ENCODE peak calls at places on chromosomes 16 and 17, in six cellular contexts. One of them, this sample, is unnamed.

GRCh38 chr16:66800856-66801255 is 528 bp downstream of the TERB1 start:
- DNase-seq in A172: no peak
- DNase-seq in GF-D8: no peak
- DNase-seq in HS-27A: no peak
- DNase-seq in fibroblast of pulmonary artery: no peak
- DNase-seq in heart right ventricle: no peak
- DNase-seq in this sample: no peak

GRCh38 chr17:58325289-58325726 is 3.3 kb downstream of the TSPOAP1 start:
- DNase-seq in fibroblast of pulmonary artery: no peak
- DNase-seq in HS-27A: no peak
- DNase-seq in heart right ventricle: no peak
- DNase-seq in GF-D8: peak
- DNase-seq in A172: no peak
- DNase-seq in this sample: no peak

GRCh38 chr17:41962768-41963434 is 3.7 kb upstream of the CNP start:
- DNase-seq in fibroblast of pulmonary artery: peak
- DNase-seq in A172: peak
- DNase-seq in HS-27A: no peak
- DNase-seq in GF-D8: no peak
- DNase-seq in heart right ventricle: peak
- DNase-seq in this sample: peak

GRCh38 chr16:74931445-74931844 is 53.5 kb downstream of the WDR59 start:
- DNase-seq in fibroblast of pulmonary artery: no peak
- DNase-seq in GF-D8: no peak
- DNase-seq in heart right ventricle: no peak
- DNase-seq in HS-27A: no peak
- DNase-seq in A172: no peak
- DNase-seq in this sample: no peak

GRCh38 chr17:5502552-5502951 is 16.2 kb downstream of the MIS12 start:
- DNase-seq in GF-D8: no peak
- DNase-seq in heart right ventricle: no peak
- DNase-seq in HS-27A: no peak
- DNase-seq in fibroblast of pulmonary artery: no peak
- DNase-seq in A172: no peak
- DNase-seq in this sample: no peak

GRCh38 chr17:37050905-37051304 is 102.2 kb downstream of the AATF start:
- DNase-seq in GF-D8: no peak
- DNase-seq in fibroblast of pulmonary artery: peak
- DNase-seq in heart right ventricle: no peak
- DNase-seq in A172: peak
- DNase-seq in HS-27A: no peak
- DNase-seq in this sample: no peak

GRCh38 chr16:2467301-2468141 is 3.6 kb upstream of the NTN3 start:
- DNase-seq in heart right ventricle: peak
- DNase-seq in GF-D8: no peak
- DNase-seq in A172: peak
- DNase-seq in HS-27A: peak
- DNase-seq in fibroblast of pulmonary artery: peak
- DNase-seq in this sample: peak

GRCh38 chr17:12673788-12674187 is 8.1 kb downstream of the MYOCD start:
- DNase-seq in GF-D8: no peak
- DNase-seq in fibroblast of pulmonary artery: peak
- DNase-seq in A172: no peak
- DNase-seq in heart right ventricle: no peak
- DNase-seq in HS-27A: no peak
- DNase-seq in this sample: no peak

GRCh38 chr17:71446635-71447034 is 674.2 kb upstream of the SOX9 start:
- DNase-seq in HS-27A: no peak
- DNase-seq in A172: no peak
- DNase-seq in heart right ventricle: no peak
- DNase-seq in fibroblast of pulmonary artery: no peak
- DNase-seq in GF-D8: no peak
- DNase-seq in this sample: no peak

GRCh38 chr16:2147378-2147777 is 1.0 kb upstream of the RAB26 start:
- DNase-seq in heart right ventricle: no peak
- DNase-seq in A172: no peak
- DNase-seq in fibroblast of pulmonary artery: no peak
- DNase-seq in GF-D8: no peak
- DNase-seq in HS-27A: no peak
- DNase-seq in this sample: no peak

GRCh38 chr17:1182831-1183578 is 3.2 kb upstream of the ABR start:
- DNase-seq in fibroblast of pulmonary artery: no peak
- DNase-seq in HS-27A: no peak
- DNase-seq in heart right ventricle: no peak
- DNase-seq in A172: no peak
- DNase-seq in GF-D8: no peak
- DNase-seq in this sample: no peak

GRCh38 chr16:55081622-55082593 is 151.2 kb downstream of the IRX5 start:
- DNase-seq in A172: no peak
- DNase-seq in GF-D8: no peak
- DNase-seq in HS-27A: no peak
- DNase-seq in fibroblast of pulmonary artery: no peak
- DNase-seq in heart right ventricle: no peak
- DNase-seq in this sample: no peak

GRCh38 chr17:75573994-75574393 is 13.6 kb upstream of the MYO15B start:
- DNase-seq in HS-27A: no peak
- DNase-seq in heart right ventricle: no peak
- DNase-seq in fibroblast of pulmonary artery: no peak
- DNase-seq in A172: no peak
- DNase-seq in GF-D8: no peak
- DNase-seq in this sample: no peak

GRCh38 chr17:41555105-41555887 is 16.6 kb downstream of the KRT9 start:
- DNase-seq in heart right ventricle: no peak
- DNase-seq in A172: no peak
- DNase-seq in GF-D8: no peak
- DNase-seq in HS-27A: no peak
- DNase-seq in fibroblast of pulmonary artery: no peak
- DNase-seq in this sample: no peak

GRCh38 chr17:48144976-48145798 is 37.6 kb downstream of the SNX11 start:
- DNase-seq in A172: no peak
- DNase-seq in HS-27A: no peak
- DNase-seq in heart right ventricle: no peak
- DNase-seq in GF-D8: no peak
- DNase-seq in fibroblast of pulmonary artery: no peak
- DNase-seq in this sample: no peak

GRCh38 chr16:255183-255582 is 20.6 kb downstream of the RGS11 start:
- DNase-seq in heart right ventricle: no peak
- DNase-seq in GF-D8: no peak
- DNase-seq in HS-27A: no peak
- DNase-seq in A172: no peak
- DNase-seq in fibroblast of pulmonary artery: no peak
- DNase-seq in this sample: no peak

GRCh38 chr17:27526603-27527002 is 70.4 kb downstream of the KSR1 start:
- DNase-seq in HS-27A: no peak
- DNase-seq in GF-D8: peak
- DNase-seq in fibroblast of pulmonary artery: peak
- DNase-seq in A172: no peak
- DNase-seq in heart right ventricle: peak
- DNase-seq in this sample: peak

GRCh38 chr16:84341533-84342295 is 26.6 kb upstream of the ATP2C2 start:
- DNase-seq in heart right ventricle: no peak
- DNase-seq in GF-D8: no peak
- DNase-seq in fibroblast of pulmonary artery: no peak
- DNase-seq in HS-27A: no peak
- DNase-seq in A172: no peak
- DNase-seq in this sample: no peak

GRCh38 chr16:10862432-10862831 is 14.6 kb upstream of the CIITA start:
- DNase-seq in HS-27A: peak
- DNase-seq in A172: peak
- DNase-seq in heart right ventricle: no peak
- DNase-seq in GF-D8: no peak
- DNase-seq in fibroblast of pulmonary artery: peak
- DNase-seq in this sample: peak

GRCh38 chr16:4660454-4661007 is 32.8 kb upstream of the NUDT16L1 start:
- DNase-seq in GF-D8: no peak
- DNase-seq in fibroblast of pulmonary artery: peak
- DNase-seq in HS-27A: no peak
- DNase-seq in heart right ventricle: peak
- DNase-seq in A172: peak
- DNase-seq in this sample: no peak

GRCh38 chr17:19746517-19746916 is 1.6 kb downstream of the ALDH3A1 start:
- DNase-seq in heart right ventricle: no peak
- DNase-seq in A172: no peak
- DNase-seq in GF-D8: no peak
- DNase-seq in HS-27A: no peak
- DNase-seq in fibroblast of pulmonary artery: no peak
- DNase-seq in this sample: no peak